ENCODE peak calls at places on chromosomes 3 and 15, in five cellular contexts. E is H9; H is CD4-positive, alpha-beta T cell; L is CD8-positive, alpha-beta T cell; W is gastrocnemius medialis. U is an unnamed sample. For H3K9me3, the result is how much of the 10 kb centered on the place peaks cover.

GRCh38 chr15:76682833-76683232 is 222.3 kb downstream of the SCAPER start:
- DNase-seq in H (no peak), E (no peak), W (no peak), L (no peak), U (no peak)

GRCh38 chr3:14472471-14473351 is 67.4 kb downstream of the GRIP2 start:
- DNase-seq in L (no peak), H (no peak), W (no peak), E (peak), U (no peak)

GRCh38 chr15:64634020-64634419 is 141.4 kb downstream of the RBPMS2 start:
- DNase-seq in H (peak), E (no peak), W (no peak), L (peak), U (peak)

GRCh38 chr3:52319921-52320595 is 3.9 kb downstream of the DNAH1 start:
- DNase-seq in H (no peak), W (no peak), L (no peak), E (no peak), U (no peak)

GRCh38 chr3:41317718-41318117 is 118.4 kb downstream of the CTNNB1 start:
- DNase-seq in E (no peak), W (no peak), L (no peak), H (no peak), U (no peak)

GRCh38 chr15:81747477-81747876 is 298.3 kb downstream of the MEX3B start:
- DNase-seq in W (no peak), L (no peak), H (no peak), E (no peak), U (peak)

GRCh38 chr15:96089396-96090058 is 241.0 kb upstream of the NR2F2 start:
- DNase-seq in L (no peak), W (no peak), E (no peak), H (no peak), U (no peak)

GRCh38 chr3:42094128-42094527 is 3.0 kb downstream of the TRAK1 start:
- DNase-seq in W (no peak), E (no peak), H (no peak), L (no peak), U (no peak)

GRCh38 chr15:101114146-101114545 is 137.7 kb downstream of the CHSY1 start:
- DNase-seq in E (no peak), L (no peak), W (no peak), H (no peak), U (no peak)

GRCh38 chr3:99578339-99578970 is 59.9 kb upstream of the COL8A1 start:
- DNase-seq in E (no peak), W (no peak), H (no peak), L (no peak), U (no peak)

GRCh38 chr3:185059766-185060165 is 93.1 kb downstream of the C3orf70 start:
- DNase-seq in E (no peak), L (no peak), H (no peak), W (peak), U (no peak)

GRCh38 chr3:160401301-160402095 is 2.0 kb downstream of the SMC4 start:
- DNase-seq in L (no peak), W (no peak), E (no peak), H (no peak), U (peak)

DNA sequence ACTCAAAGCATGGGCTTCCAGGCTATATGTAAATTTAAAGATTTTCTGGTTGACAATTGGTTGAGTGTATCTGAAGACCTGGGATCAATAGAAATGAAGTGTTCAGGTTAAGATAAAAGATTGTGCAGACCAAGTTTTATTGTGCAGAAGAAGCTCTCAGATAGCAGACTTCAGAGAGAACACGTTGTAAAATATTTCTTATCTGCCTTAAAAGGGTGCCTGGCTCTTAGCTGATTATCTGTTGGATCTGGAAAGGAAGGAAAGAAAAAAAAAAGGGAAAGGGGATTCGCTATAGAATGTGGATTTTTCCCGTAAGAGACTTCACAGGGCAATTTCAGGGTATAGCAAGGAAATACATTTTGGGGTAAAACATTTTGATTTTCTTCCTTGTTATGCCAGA is 523.2 kb downstream of the EDEM1 start:
- DNase-seq in W (no peak), L (no peak), E (no peak), H (no peak), U (no peak)
- H3K9me3 ChIP-seq in W (under half), L (under half), E (under half), H (under half), U (under half)

GRCh38 chr3:1532935-1533606 is 440.2 kb downstream of the CNTN6 start:
- DNase-seq in W (no peak), L (no peak), E (no peak), H (no peak), U (no peak)

GRCh38 chr3:1531981-1532380 is 439.2 kb downstream of the CNTN6 start:
- DNase-seq in E (no peak), H (no peak), W (no peak), L (no peak), U (no peak)

GRCh38 chr3:1535361-1535760 is 442.5 kb downstream of the CNTN6 start:
- DNase-seq in L (no peak), H (no peak), W (no peak), E (no peak), U (no peak)

GRCh38 chr3:1533763-1534162 is 440.9 kb downstream of the CNTN6 start:
- DNase-seq in E (no peak), W (no peak), L (no peak), H (no peak), U (no peak)

DNA sequence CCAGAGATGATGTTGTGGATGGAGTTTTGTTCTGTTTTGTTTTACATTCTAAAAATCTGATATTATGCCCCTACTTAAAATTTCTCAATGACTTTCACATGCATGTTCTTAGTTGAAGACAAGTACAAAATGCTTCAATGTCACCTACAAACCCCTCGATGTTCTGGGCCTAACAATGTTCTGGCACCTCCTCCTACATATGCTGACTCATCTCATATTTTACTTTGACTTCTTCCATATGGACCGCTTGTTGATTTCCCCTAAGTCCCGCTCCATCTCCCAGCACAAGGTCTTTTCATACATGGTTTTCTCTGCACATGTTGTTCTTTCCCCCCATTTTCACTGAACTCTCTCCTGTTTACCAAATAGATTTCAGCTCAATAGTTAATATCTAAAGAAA is 441.4 kb downstream of the CNTN6 start:
- DNase-seq in E (no peak), W (no peak), L (no peak), H (no peak), U (no peak)
- H3K9me3 ChIP-seq in E (under half), W (under half), L (under half), H (under half), U (under half)

GRCh38 chr3:5144316-5144994 is 22.4 kb downstream of the ARL8B start:
- DNase-seq in E (no peak), H (no peak), L (no peak), W (no peak), U (no peak)
- H3K9me3 ChIP-seq in E (under half), H (under half), L (under half), W (under half), U (under half)

GRCh38 chr3:109910772-109911171 is 573.4 kb upstream of the DPPA4 start:
- DNase-seq in E (no peak), H (no peak), L (no peak), W (no peak), U (no peak)
- H3K9me3 ChIP-seq in E (under half), H (under half), L (under half), W (under half), U (under half)

DNA sequence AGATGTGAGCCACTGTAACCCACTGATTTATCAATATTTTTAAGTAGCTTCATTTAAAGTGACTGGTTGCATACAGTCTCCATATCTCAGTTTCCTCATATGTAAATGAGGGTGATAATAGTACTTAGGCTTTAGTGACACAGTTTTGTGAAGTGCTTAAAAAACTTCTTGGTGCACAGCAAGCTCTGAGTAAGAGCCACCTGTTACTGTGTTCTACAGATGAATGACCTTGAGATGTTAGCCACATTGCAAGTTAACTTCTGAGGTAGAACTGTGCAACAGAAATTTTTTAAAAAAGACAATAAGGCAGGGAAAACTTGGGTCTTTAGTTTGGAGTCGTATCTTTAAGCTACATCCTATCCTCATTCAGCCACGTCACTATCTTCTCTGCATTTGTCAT is 43.1 kb downstream of the PCCB start:
- DNase-seq in L (no peak), E (no peak), H (no peak), W (no peak), U (no peak)
- H3K9me3 ChIP-seq in L (under half), E (under half), H (under half), W (under half), U (under half)

U was measured in BE2C.